ENCODE peak calls at places on chromosomes 4 and X, in seven cellular contexts. L is H9, W is Karpas-422, X is HepG2, A is PC-3, E is hepatocyte, Q is keratinocyte. K is an unnamed sample. For H4K20me1 and H3K79me2, the result is how much of the 10 kb centered on the place peaks cover.

GRCh38 chrX:18964026-18964425 is 19.9 kb downstream of the PHKA2 start:
- DNase-seq in L (no peak), W (no peak), X (no peak), A (no peak), E (no peak), Q (no peak), K (no peak)

GRCh38 chr4:169399976-169400767 is 129.4 kb upstream of the SH3RF1 start:
- DNase-seq in L (no peak), W (no peak), X (no peak), A (no peak), E (no peak), Q (no peak), K (no peak)

GRCh38 chr4:150769235-150769634 is 187.3 kb downstream of the MAB21L2 start:
- DNase-seq in L (no peak), W (no peak), X (peak), A (peak), E (peak), Q (no peak), K (no peak)

GRCh38 chrX:37824491-37825224 is 22.7 kb downstream of the DYNLT3 start:
- DNase-seq in L (no peak), W (peak), X (no peak), A (peak), E (no peak), Q (no peak), K (peak)

GRCh38 chrX:41468647-41469323 is 21.6 kb downstream of the NYX start:
- DNase-seq in L (no peak), W (no peak), X (no peak), A (peak), E (no peak), Q (no peak), K (no peak)

GRCh38 chrX:69291111-69291510 is 125.9 kb upstream of the PJA1 start:
- DNase-seq in L (no peak), W (no peak), X (no peak), A (no peak), E (no peak), Q (no peak), K (no peak)

GRCh38 chr4:171880136-171880535 is 66.9 kb downstream of the GALNTL6 start:
- DNase-seq in L (no peak), W (no peak), X (no peak), A (peak), E (peak), Q (no peak), K (no peak)

GRCh38 chr4:20480161-20480947 is 219.9 kb upstream of the PACRGL start:
- DNase-seq in L (no peak), W (no peak), X (no peak), A (no peak), E (no peak), Q (no peak), K (no peak)

GRCh38 chr4:56078866-56079265 is 130.1 kb downstream of the CEP135 start:
- DNase-seq in L (no peak), W (no peak), X (no peak), A (no peak), E (no peak), Q (no peak), K (no peak)

GRCh38 chr4:90419124-90419711 is 292.0 kb downstream of the CCSER1 start:
- DNase-seq in L (no peak), W (peak), X (peak), A (peak), E (peak), Q (no peak), K (peak)

GRCh38 chrX:134172588-134173259 is 64.3 kb upstream of the CCDC160 start:
- DNase-seq in L (no peak), W (no peak), X (no peak), A (no peak), E (peak), Q (no peak), K (no peak)

GRCh38 chrX:134171661-134172587 is 65.1 kb upstream of the CCDC160 start:
- DNase-seq in L (peak), W (no peak), X (no peak), A (no peak), E (peak), Q (no peak), K (no peak)

GRCh38 chrX:134174859-134175258 is 62.1 kb upstream of the CCDC160 start:
- DNase-seq in L (peak), W (no peak), X (no peak), A (no peak), E (no peak), Q (no peak), K (no peak)

GRCh38 chrX:134174273-134174660 is 62.7 kb upstream of the CCDC160 start:
- DNase-seq in L (no peak), W (no peak), X (no peak), A (no peak), E (no peak), Q (no peak), K (no peak)

DNA sequence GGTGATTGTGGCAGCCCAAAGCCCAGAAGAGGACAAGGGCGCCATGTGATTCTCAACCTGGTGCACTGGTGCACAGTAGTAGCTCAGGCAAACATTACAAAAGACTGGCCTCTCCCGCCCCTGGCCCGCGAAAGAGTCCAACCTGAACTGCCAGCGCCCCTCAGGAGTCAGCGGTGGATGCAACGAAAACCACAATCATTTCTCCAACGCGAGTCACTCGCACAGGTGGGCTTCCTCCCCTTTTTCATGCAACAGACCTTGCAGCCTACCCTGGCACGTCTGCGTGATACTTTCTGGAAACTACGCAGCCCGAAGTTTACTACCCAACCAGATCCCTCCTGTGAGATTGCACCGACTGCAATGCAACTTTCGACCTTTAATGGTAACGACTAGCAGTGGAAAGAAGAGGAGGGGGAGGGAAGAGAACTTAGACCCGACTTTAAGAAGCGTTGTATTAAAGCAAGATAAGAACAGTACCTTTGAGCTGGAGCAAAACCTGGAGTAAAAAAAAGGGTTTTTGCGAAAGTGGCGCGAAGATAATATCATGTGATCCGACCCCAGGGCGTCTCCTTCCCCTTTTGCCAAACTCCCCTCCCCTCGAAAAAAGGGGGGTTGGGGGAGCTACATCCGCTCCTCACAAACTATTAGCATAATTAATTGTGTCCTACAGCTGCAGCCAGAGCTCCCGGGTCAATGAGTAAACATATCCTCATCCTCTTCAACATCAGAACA is 63.3 kb upstream of the CCDC160 start:
- DNase-seq in L (peak), W (peak), X (no peak), A (no peak), E (no peak), Q (no peak), K (no peak)
- H3K4me2 ChIP-seq in L (peak), W (peak), X (no peak), A (no peak), E (peak), Q (no peak), K (no peak)

GRCh38 chr4:3297066-3297859 is 4.4 kb downstream of the RGS12 start:
- DNase-seq in L (peak), W (no peak), X (no peak), A (no peak), E (no peak), Q (no peak), K (no peak)
- H4K20me1 ChIP-seq in L (under half), W (under half), X (under half), A (under half), E (under half), Q (under half), K (under half)

GRCh38 chr4:76886848-76887441 is 11.0 kb downstream of the SOWAHB start:
- DNase-seq in L (no peak), W (no peak), X (no peak), A (no peak), E (no peak), Q (no peak), K (no peak)
- H3K79me2 ChIP-seq in L (under half), W (under half), X (under half), A (under half), E (under half), Q (under half), K (under half)

DNA sequence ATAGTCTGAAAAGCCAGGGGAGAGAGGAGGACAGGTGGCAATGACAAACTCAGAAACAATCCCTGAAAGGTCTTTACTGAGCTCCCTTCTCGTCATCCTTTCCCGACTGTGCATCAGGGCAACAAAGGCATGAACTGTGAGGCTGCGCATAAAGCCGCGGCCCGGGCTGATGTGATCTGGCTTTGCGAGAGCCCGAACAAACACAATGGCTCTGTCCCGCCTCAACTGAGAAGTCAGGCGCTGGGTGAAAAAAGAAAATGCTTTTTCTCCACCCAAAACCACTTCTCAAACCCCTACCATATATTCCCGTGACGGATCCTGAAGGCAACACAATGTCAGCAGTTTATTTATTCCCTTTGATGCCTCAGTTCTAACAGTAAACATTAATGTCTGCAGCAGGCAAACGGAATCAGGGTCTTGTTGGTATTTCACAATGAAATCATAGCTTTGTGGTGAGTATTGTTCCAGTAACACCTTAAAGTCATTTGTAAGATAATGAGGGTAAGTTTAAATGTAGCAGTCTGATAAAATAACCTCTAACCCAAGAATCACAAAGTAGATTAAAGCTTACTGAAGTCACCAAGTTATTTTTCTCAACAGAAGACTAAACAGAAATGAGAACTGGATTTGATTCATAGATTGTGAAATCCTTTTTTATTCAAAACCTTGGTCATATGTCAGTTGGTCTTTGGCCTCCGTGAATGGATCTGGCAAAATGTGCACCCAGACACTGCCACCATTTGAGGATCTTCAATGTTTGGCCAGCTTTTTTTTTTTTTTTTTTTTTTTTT is 67.4 kb downstream of the APBB2 start:
- DNase-seq in L (peak), W (no peak), X (no peak), A (no peak), E (peak), Q (no peak), K (no peak)
- H3K4me2 ChIP-seq in L (no peak), W (no peak), X (no peak), A (no peak), E (peak), Q (no peak), K (no peak)

GRCh38 chr4:137688651-137689050 is 156.4 kb upstream of the PCDH18 start:
- DNase-seq in L (no peak), W (no peak), X (no peak), A (no peak), E (no peak), Q (no peak), K (no peak)

GRCh38 chr4:137685357-137685756 is 153.1 kb upstream of the PCDH18 start:
- DNase-seq in L (no peak), W (no peak), X (no peak), A (no peak), E (no peak), Q (no peak), K (no peak)
- H4K20me1 ChIP-seq in L (under half), W (under half), X (under half), A (under half), E (under half), Q (under half), K (under half)